ENCODE peak calls at places on chromosomes 4 and X, in four cellular contexts. C, K, V and E are unnamed samples.

GRCh38 chr4:120922390-120923200 is at the start of gene PRDM5:
- DNase-seq in C (peak), K (peak), V (peak), E (peak)

GRCh38 chr4:64870558-64870957 is 461.3 kb upstream of the TECRL start:
- DNase-seq in C (no peak), K (no peak), V (no peak), E (no peak)

GRCh38 chrX:2500681-2501151 is at the start of the genes DHRSX and ZBED1:
- DNase-seq in C (no peak), K (peak), V (peak), E (peak)

GRCh38 chrX:22135171-22135711 is 103.1 kb downstream of the PHEX start:
- DNase-seq in C (no peak), K (no peak), V (no peak), E (peak)

GRCh38 chr4:52911684-52912294 is 49.7 kb downstream of the RASL11B start:
- DNase-seq in C (peak), K (peak), V (peak), E (peak)

GRCh38 chr4:139807483-139807882 is 141.9 kb downstream of the MGST2 start:
- DNase-seq in C (no peak), K (no peak), V (no peak), E (no peak)

GRCh38 chrX:12058087-12058486 is 80.2 kb upstream of the FRMPD4 start:
- DNase-seq in C (no peak), K (no peak), V (no peak), E (no peak)

GRCh38 chrX:41705680-41706374 is 17.1 kb downstream of the GPR34 start:
- DNase-seq in C (no peak), K (no peak), V (no peak), E (no peak)

GRCh38 chr4:1047106-1047975 is 35.9 kb downstream of the FGFRL1 start:
- DNase-seq in C (peak), K (no peak), V (no peak), E (no peak)

GRCh38 chr4:70903282-70903603 is 1.1 kb downstream of the MOB1B start:
- DNase-seq in C (no peak), K (no peak), V (peak), E (peak)

GRCh38 chrX:16658284-16658683 is 8.3 kb downstream of the S100G start:
- DNase-seq in C (no peak), K (no peak), V (no peak), E (peak)

GRCh38 chr4:38904090-38904666 is 36.6 kb downstream of the FAM114A1 start:
- DNase-seq in C (no peak), K (no peak), V (no peak), E (no peak)

GRCh38 chr4:38902695-38903094 is 35.1 kb downstream of the FAM114A1 start:
- DNase-seq in C (no peak), K (peak), V (peak), E (no peak)

GRCh38 chr4:38902221-38902620 is 34.6 kb downstream of the FAM114A1 start:
- DNase-seq in C (no peak), K (no peak), V (no peak), E (no peak)

GRCh38 chr4:38909015-38909414 is 41.4 kb downstream of the FAM114A1 start:
- DNase-seq in C (no peak), K (no peak), V (no peak), E (no peak)

GRCh38 chr4:38905657-38906398 is 38.2 kb downstream of the FAM114A1 start:
- DNase-seq in C (no peak), K (no peak), V (no peak), E (no peak)
- H3K23ac ChIP-seq in C (no peak), K (no peak), V (no peak), E (no peak)

GRCh38 chrX:148741441-148741840 is 241.0 kb downstream of the AFF2 start:
- DNase-seq in C (peak), K (no peak), V (peak), E (no peak)
- H2BK5ac ChIP-seq in C (no peak), K (no peak), V (no peak), E (no peak)

DNA sequence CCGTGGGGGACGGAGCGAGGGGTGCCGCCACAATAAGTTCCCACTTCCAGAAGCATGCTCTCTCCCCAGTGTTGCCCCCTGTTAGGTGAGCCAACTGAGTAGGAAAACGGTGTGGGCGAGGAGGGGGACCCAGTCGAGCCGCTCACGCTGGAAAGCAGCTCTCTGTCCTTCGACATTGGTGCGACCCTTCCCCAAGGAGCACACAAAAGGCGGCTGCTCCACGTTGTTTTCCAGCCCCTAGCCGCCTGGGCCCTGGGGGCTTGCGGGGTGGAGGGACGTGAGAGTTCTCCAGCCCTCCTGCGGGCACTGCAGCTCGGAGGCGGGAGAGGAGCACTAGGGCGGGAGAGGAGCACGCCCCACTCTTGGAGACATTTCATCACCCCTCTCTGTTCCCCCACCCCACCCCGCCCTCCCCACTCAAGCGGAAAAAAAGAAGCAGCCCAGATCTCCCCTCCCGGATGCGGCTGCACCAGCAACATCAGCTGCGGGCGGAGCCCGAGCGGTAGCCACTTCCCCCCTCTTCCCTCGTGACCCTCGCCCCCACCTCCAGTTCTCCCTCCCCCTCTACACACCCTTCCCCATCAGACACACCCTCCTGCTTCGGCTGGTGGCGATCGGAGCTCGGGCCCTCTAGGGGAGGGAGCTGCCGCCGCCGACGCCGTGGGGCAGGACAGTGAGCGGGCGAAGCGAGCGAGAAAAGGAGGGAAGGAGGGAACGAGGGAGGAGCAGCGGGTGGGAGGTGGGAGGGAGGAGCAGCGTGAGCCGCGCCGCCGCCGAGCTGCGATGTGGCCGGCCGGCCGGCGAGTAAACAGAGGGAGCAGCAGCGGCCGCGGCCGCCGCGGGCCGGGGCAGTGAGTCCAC is at the start of gene DOCK11:
- DNase-seq in C (peak), K (peak), V (peak), E (peak)
- H3K23ac ChIP-seq in C (no peak), K (no peak), V (no peak), E (no peak)

DNA sequence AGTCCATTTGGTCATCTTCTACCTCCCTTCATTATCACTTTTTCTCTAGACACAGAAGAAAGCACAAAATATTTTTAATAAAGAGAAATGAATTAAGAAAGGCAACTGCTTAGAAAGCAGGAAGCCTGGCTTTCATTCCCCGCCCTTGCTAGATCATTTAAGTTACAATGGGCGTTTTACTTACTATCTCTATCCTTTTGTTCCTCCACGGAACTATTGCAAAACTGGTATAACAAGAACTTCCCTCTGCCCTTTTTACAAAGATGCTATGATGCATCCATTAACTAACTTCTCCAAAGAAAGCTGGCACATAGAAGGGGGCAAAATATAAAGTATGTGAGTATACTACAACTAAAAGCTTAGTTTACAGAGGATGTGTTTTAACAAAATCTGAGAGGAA is 434.5 kb upstream of the FTHL17 start:
- DNase-seq in C (no peak), K (no peak), V (no peak), E (no peak)
- H2BK5ac ChIP-seq in C (no peak), K (no peak), V (no peak), E (no peak)

GRCh38 chrX:154548028-154548316 is 552 bp downstream of the IKBKG start:
- DNase-seq in C (no peak), K (no peak), V (no peak), E (peak)

GRCh38 chrX:154544885-154545284 is 1.8 kb downstream of the G6PD start:
- DNase-seq in C (no peak), K (no peak), V (no peak), E (no peak)

GRCh38 chrX:154546354-154547244 is at the start of gene G6PD:
- DNase-seq in C (peak), K (peak), V (peak), E (peak)

GRCh38 chrX:154547245-154548027 is at the start of gene IKBKG:
- DNase-seq in C (peak), K (peak), V (peak), E (peak)

GRCh38 chrX:154545673-154546274 is 872 bp downstream of the G6PD start:
- DNase-seq in C (no peak), K (no peak), V (no peak), E (no peak)
- H3K23ac ChIP-seq in C (no peak), K (no peak), V (no peak), E (no peak)

DNA sequence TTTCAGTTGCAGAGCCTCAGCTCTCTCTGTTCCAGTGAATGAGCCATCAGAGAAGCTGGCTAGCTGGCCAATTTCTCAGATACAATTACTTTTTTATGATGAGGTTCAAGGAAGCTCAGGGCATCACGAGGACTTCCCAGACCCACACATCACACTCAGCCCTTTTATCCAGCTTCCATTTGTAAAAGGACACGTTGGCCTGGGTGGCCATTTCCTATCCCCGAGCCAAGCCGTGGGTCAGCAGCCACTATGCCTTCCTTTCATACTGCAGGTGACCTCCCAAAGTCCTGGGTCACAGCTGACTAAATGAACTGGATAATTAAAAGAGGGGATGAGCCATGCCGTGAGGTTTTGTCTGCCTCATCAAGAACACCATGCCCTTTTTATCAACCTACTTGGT is 236.9 kb upstream of the PPARGC1A start:
- DNase-seq in C (no peak), K (no peak), V (no peak), E (no peak)
- H2BK5ac ChIP-seq in C (no peak), K (no peak), V (no peak), E (no peak)

DNA sequence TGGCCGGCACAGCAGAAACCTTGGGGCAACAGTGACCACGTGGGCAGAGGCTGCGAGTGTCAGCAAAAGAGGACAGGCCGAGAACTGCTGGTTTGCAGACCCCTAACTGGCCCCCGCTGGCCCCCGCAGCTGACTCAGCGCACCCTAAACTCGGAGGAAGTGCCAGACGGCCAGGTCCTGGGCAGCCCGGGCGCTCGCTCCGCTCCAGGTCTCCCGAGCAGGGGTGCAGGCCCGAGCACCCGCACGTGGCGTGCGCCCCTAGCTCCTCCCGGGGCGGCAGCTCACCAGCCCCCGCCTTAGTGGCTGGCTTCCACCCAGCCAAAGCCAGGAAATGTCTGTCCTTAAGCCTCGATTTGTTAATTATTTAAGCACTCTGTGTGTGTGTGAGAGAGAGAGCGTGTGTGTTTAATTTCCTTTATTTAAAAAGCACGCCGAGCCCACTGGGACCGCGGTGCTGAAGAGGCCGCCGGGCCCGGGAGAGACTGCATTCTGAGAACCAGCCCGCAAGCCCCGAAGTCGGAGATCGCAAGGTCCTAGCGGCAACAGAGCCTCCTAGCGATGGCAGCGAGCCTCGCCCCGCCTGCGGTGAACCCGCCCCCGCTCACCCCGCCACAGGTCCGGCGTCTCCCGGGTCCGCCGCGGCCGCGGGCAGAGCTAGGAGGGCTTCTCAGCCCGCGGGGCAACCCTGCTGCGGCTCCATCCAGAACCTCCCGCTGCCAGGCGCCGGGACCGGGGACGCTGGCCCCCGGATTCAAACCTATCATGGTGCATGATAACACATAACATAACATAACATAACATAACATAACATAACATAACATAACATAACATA is 45.9 kb upstream of the CDKN2AIP start:
- DNase-seq in C (peak), K (peak), V (peak), E (peak)
- H3K23ac ChIP-seq in C (no peak), K (no peak), V (no peak), E (no peak)

GRCh38 chr4:183183906-183184535 is 85.0 kb downstream of the WWC2 start:
- DNase-seq in C (no peak), K (no peak), V (no peak), E (no peak)
- H2BK5ac ChIP-seq in C (no peak), K (no peak), V (no peak), E (no peak)

DNA sequence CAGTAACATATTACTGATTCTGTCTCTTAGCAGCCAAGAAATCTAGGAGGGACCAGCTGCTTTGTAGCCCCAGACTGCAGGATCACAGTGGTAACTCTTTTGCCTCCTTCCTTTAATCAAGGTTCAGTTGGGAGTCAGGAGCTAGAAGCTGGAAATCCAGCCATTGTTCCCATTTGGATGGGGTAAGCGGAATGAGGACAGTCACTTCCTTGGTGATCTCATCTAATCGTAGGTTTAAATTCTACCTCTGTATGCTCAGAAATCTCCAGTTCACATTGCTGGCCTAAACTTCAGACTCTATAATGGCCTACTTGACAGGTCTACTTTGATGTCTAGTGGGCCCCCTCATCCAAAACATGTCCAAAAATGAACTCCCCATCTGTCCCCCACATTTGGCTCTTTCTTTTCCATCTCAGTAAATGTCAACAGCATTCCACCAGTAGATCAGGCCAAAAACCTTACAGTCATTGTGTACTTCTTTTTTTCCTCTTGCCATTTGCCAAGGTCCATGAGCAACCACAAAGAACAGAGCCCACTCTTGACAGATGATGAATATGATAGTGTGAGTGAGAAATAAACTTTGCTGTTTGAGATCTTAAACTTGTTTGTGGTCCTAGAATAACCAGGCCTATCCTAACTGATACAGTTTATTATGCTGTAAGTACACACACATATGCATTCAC is 40.1 kb downstream of the WWC2 start:
- DNase-seq in C (no peak), K (no peak), V (peak), E (no peak)
- H3K23ac ChIP-seq in C (no peak), K (no peak), V (no peak), E (no peak)